ENCODE peak calls at places on chromosomes 16 and 17, in seven cellular contexts. Z is activated T-helper 1 cell treated with Interleukin-2 at 50 U/mL for 16 hours; C is HL-60; I is activated CD4-positive, alpha-beta T cell treated with anti-CD3 and anti-CD28 coated beads, Interleukin-2, amount 50 U/mL, for 1 hour; W is T-cell; G is cardiac fibroblast; H is GM23338. Y is an unnamed sample.

GRCh38 chr16:908526-909155 is 62.1 kb downstream of the LMF1 start:
- DNase-seq in G (no peak), W (no peak), C (no peak), Z (no peak), I (no peak), H (no peak), Y (no peak)

GRCh38 chr16:88899901-88900648 is 33.6 kb upstream of the PABPN1L start:
- DNase-seq in G (no peak), W (no peak), I (no peak), C (no peak), Z (no peak), H (no peak), Y (no peak)

GRCh38 chr17:36994438-36994837 is 45.7 kb downstream of the AATF start:
- DNase-seq in Z (no peak), I (no peak), W (no peak), C (no peak), G (peak), H (no peak), Y (no peak)

GRCh38 chr16:52553322-52553721 is 6.4 kb upstream of the TOX3 start:
- DNase-seq in G (no peak), C (no peak), Z (no peak), H (peak), W (no peak), I (no peak), Y (no peak)

GRCh38 chr16:85990861-85991301 is 91.9 kb downstream of the IRF8 start:
- DNase-seq in H (no peak), W (no peak), C (no peak), I (no peak), G (no peak), Z (no peak), Y (no peak)

GRCh38 chr16:3142327-3142726 is 7.5 kb downstream of the ZNF213 start:
- DNase-seq in I (no peak), H (no peak), W (no peak), G (no peak), C (no peak), Z (no peak), Y (no peak)

GRCh38 chr17:72887917-72888316 is 204.6 kb downstream of the SLC39A11 start:
- DNase-seq in C (no peak), H (no peak), W (no peak), I (no peak), Z (no peak), G (peak), Y (no peak)

GRCh38 chr17:72677714-72678390 is 414.6 kb downstream of the SLC39A11 start:
- DNase-seq in W (no peak), G (peak), Z (no peak), H (no peak), I (no peak), C (no peak), Y (no peak)

GRCh38 chr16:57658130-57658877 is 9.8 kb upstream of the ADGRG3 start:
- DNase-seq in C (no peak), I (no peak), G (no peak), W (no peak), H (no peak), Z (no peak), Y (no peak)

GRCh38 chr17:50469005-50469605 is 425 bp upstream of the CHAD start:
- DNase-seq in Z (no peak), C (no peak), W (no peak), I (no peak), G (no peak), H (peak), Y (peak)

GRCh38 chr17:17822189-17822978 is 14.4 kb downstream of the SREBF1 start:
- DNase-seq in C (no peak), Z (no peak), I (no peak), H (no peak), G (peak), W (no peak), Y (no peak)

GRCh38 chr16:68707341-68708152 is 29.5 kb upstream of the CDH1 start:
- DNase-seq in I (no peak), W (no peak), G (peak), H (peak), Z (no peak), C (no peak), Y (peak)

GRCh38 chr17:27853121-27853520 is 40.0 kb downstream of the LYRM9 start:
- DNase-seq in C (no peak), W (no peak), Z (no peak), G (no peak), H (no peak), I (no peak), Y (no peak)

GRCh38 chr17:79834575-79835469 is 4.4 kb downstream of the CBX4 start:
- DNase-seq in I (peak), W (no peak), C (no peak), G (no peak), Z (no peak), H (peak), Y (peak)

GRCh38 chr17:79683365-79683764 is 47.4 kb upstream of the ENPP7 start:
- DNase-seq in H (no peak), W (no peak), Z (no peak), C (no peak), G (no peak), I (no peak), Y (no peak)

GRCh38 chr17:45867171-45867570 is 22.5 kb downstream of the SPPL2C start:
- DNase-seq in I (no peak), W (no peak), G (no peak), H (no peak), Z (no peak), C (no peak), Y (no peak)

GRCh38 chr16:2692948-2693651 is 10.8 kb downstream of the KCTD5 start:
- DNase-seq in Z (no peak), H (peak), C (peak), I (no peak), G (no peak), W (no peak), Y (peak)

GRCh38 chr17:4163951-4164350 is 21.0 kb downstream of the CYB5D2 start:
- DNase-seq in W (no peak), C (peak), H (no peak), Z (no peak), G (peak), I (no peak), Y (no peak)

GRCh38 chr16:97822-98221 is 19.8 kb downstream of the MPG start:
- DNase-seq in I (no peak), W (no peak), G (peak), H (no peak), Z (no peak), C (no peak), Y (no peak)

GRCh38 chr16:22008215-22009142 is 568 bp downstream of the MOSMO start:
- DNase-seq in G (no peak), W (no peak), I (peak), Z (no peak), C (no peak), H (peak), Y (peak)

GRCh38 chr17:64008830-64009229 is 10.7 kb downstream of the PRR29 start:
- DNase-seq in W (no peak), I (no peak), C (no peak), G (no peak), H (no peak), Z (no peak), Y (no peak)

GRCh38 chr16:3047387-3047720 is 993 bp downstream of the MMP25 start:
- DNase-seq in G (no peak), H (peak), I (no peak), W (no peak), Z (no peak), C (no peak), Y (peak)

GRCh38 chr17:45131294-45131615 is 1.1 kb downstream of the PLCD3 start:
- DNase-seq in Z (no peak), H (no peak), I (no peak), G (no peak), C (no peak), W (no peak), Y (no peak)

GRCh38 chr16:23296994-23297393 is 5.1 kb upstream of the SCNN1B start:
- DNase-seq in H (peak), I (no peak), G (no peak), C (peak), Z (no peak), W (no peak), Y (peak)

GRCh38 chr16:57982345-57982744 is 11.4 kb upstream of the CNGB1 start:
- DNase-seq in I (no peak), Z (no peak), G (no peak), W (no peak), C (no peak), H (no peak), Y (no peak)

GRCh38 chr17:28612531-28612930 is 1.5 kb downstream of the RSKR start:
- DNase-seq in G (no peak), W (no peak), H (no peak), I (no peak), Z (no peak), C (peak), Y (no peak)

Y was measured in iPS-NIHi11.